ENCODE peak calls at places on chromosomes 5 and 9, in four cellular contexts. W is GM06990, Y is AG09309, G is coronary artery. Q is an unnamed sample.

GRCh38 chr5:122985006-122985700 is 51.4 kb downstream of the PPIC start:
- DNase-seq in W (no peak), Y (no peak), G (no peak), Q (no peak)

GRCh38 chr9:127892831-127893230 is 6.6 kb downstream of the ST6GALNAC6 start:
- DNase-seq in W (no peak), Y (no peak), G (no peak), Q (no peak)

GRCh38 chr5:92687793-92688467 is 893.1 kb downstream of the NR2F1-AS1 start:
- DNase-seq in W (no peak), Y (peak; percentile 55), G (no peak), Q (no peak)

GRCh38 chr9:78393932-78394331 is 97.0 kb downstream of the PSAT1 start:
- DNase-seq in W (no peak), Y (no peak), G (no peak), Q (no peak)

GRCh38 chr5:156479864-156480263 is 152.9 kb downstream of the SGCD start:
- DNase-seq in W (no peak), Y (peak; percentile 83), G (no peak), Q (no peak)

GRCh38 chr9:112158629-112159228 is 16.4 kb downstream of the SUSD1 start:
- DNase-seq in W (no peak), Y (no peak), G (no peak), Q (no peak)

GRCh38 chr9:118459832-118460425 is 755.7 kb downstream of the TLR4 start:
- DNase-seq in W (no peak), Y (no peak), G (no peak), Q (no peak)

GRCh38 chr5:180126716-180127681 is 55.4 kb upstream of the RNF130 start:
- DNase-seq in W (no peak), Y (no peak), G (peak; percentile 47), Q (peak; percentile 67)

GRCh38 chr5:142466195-142466951 is 141.6 kb upstream of the SPRY4 start:
- DNase-seq in W (no peak), Y (no peak), G (no peak), Q (no peak)

GRCh38 chr5:171312129-171312819 is 3.2 kb downstream of the TLX3 start:
- DNase-seq in W (no peak), Y (no peak), G (no peak), Q (no peak)

GRCh38 chr5:172778223-172778814 is 7.3 kb upstream of the DUSP1 start:
- DNase-seq in W (no peak), Y (no peak), G (no peak), Q (no peak)

GRCh38 chr9:133886563-133887501 is 105.3 kb downstream of the VAV2 start:
- DNase-seq in W (no peak), Y (no peak), G (no peak), Q (no peak)

GRCh38 chr5:172985596-172985995 is 2.0 kb downstream of the ATP6V0E1 start:
- DNase-seq in W (no peak), Y (no peak), G (no peak), Q (no peak)

GRCh38 chr9:76313771-76314170 is 80.5 kb downstream of the RFK start:
- DNase-seq in W (no peak), Y (no peak), G (no peak), Q (no peak)

GRCh38 chr5:176762489-176762888 is 47.9 kb upstream of the UNC5A start:
- DNase-seq in W (no peak), Y (no peak), G (no peak), Q (no peak)

GRCh38 chr9:86730165-86730928 is 217.0 kb downstream of the GAS1 start:
- DNase-seq in W (no peak), Y (no peak), G (no peak), Q (no peak)

GRCh38 chr5:13350754-13351153 is 593.7 kb downstream of the DNAH5 start:
- DNase-seq in W (no peak), Y (no peak), G (no peak), Q (no peak)

GRCh38 chr5:4862500-4862899 is 277.6 kb upstream of the ADAMTS16 start:
- DNase-seq in W (no peak), Y (peak; percentile 18), G (no peak), Q (no peak)

GRCh38 chr5:71971862-71972261 is 135.4 kb upstream of the MAP1B start:
- DNase-seq in W (no peak), Y (no peak), G (no peak), Q (no peak)

GRCh38 chr9:74960548-74960947 is 7.8 kb upstream of the C9orf40 start:
- DNase-seq in W (no peak), Y (peak; percentile 64), G (no peak), Q (no peak)

GRCh38 chr9:37997636-37998374 is 71.2 kb downstream of the SHB start:
- DNase-seq in W (no peak), Y (no peak), G (no peak), Q (no peak)

GRCh38 chr5:103499236-103499635 is 63.4 kb downstream of the NUDT12 start:
- DNase-seq in W (no peak), Y (no peak), G (no peak), Q (no peak)

GRCh38 chr5:170434953-170435605 is 45.9 kb upstream of the KCNMB1 start:
- DNase-seq in W (peak; percentile 21), Y (no peak), G (peak; percentile 72), Q (peak; percentile 77)

GRCh38 chr9:104577263-104577662 is 8.3 kb downstream of the OR13C8 start:
- DNase-seq in W (no peak), Y (no peak), G (no peak), Q (no peak)

GRCh38 chr5:135429326-135429725 is 17.8 kb downstream of the DCANP1 start:
- DNase-seq in W (no peak), Y (no peak), G (no peak), Q (no peak)

GRCh38 chr9:87950765-87951488 is 23.4 kb downstream of the CDK20 start:
- DNase-seq in W (no peak), Y (no peak), G (no peak), Q (peak; percentile 43)

GRCh38 chr5:15885156-15885555 is 294.4 kb downstream of the MARCHF11 start:
- DNase-seq in W (no peak), Y (peak; percentile 96), G (no peak), Q (no peak)

GRCh38 chr5:132808448-132808847 is 4.7 kb upstream of the SOWAHA start:
- DNase-seq in W (no peak), Y (no peak), G (no peak), Q (no peak)

GRCh38 chr5:181058786-181059296 is 18.8 kb downstream of the BTNL9 start:
- DNase-seq in W (no peak), Y (no peak), G (peak; percentile 9), Q (no peak)

GRCh38 chr5:76402880-76403712 is at the start of gene IQGAP2:
- DNase-seq in W (peak; percentile 91), Y (no peak), G (no peak), Q (peak; percentile 88)

GRCh38 chr9:137668203-137668602 is 49.4 kb downstream of the EHMT1 start:
- DNase-seq in W (no peak), Y (no peak), G (no peak), Q (no peak)

DNA sequence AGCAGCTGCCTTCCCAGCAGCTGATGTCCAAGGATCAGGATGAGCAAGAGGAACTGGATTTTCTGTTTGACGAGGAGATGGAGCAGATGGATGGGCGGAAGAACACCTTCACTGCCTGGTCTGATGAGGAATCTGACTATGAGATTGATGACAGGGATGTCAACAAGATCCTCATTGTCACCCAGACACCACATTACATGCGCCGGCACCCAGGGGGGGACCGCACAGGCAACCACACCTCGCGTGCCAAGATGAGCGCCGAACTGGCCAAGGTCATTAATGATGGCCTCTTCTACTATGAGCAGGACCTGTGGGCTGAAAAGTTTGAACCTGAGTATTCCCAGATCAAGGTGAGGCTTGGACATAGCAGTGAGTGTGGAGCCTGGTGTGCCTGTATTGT is 46.9 kb downstream of the LARP1 start:
- DNase-seq in W (no peak), Y (no peak), G (no peak), Q (no peak)
- TF ChIP-seq CTCF in W (no peak), Y (no peak), G (no peak), Q (no peak)

DNA sequence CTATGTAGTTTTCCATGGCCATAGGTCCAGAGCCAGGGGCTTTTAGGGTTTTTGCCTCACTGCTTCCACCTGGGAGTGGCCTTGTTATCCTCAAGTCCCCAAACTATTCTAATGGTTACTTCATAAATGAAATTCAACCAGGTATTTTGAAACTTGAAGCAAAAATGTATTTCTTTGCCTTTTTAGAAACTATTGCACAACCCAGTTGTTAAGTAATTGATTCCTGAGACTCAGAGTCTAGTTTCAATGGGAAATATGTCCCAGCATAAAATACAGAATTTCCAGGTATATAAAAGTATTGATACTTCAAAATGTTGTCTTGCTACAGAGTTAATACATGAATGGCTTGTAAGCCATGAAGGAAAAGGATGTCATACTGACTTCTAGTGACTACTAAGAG is 456.2 kb upstream of the DAB2 start:
- DNase-seq in W (no peak), Y (no peak), G (no peak), Q (no peak)
- TF ChIP-seq CTCF in W (no peak), Y (no peak), G (no peak), Q (no peak)

GRCh38 chr5:111668713-111669112 is 88.3 kb downstream of the NREP start:
- DNase-seq in W (no peak), Y (no peak), G (no peak), Q (no peak)

GRCh38 chr5:111672126-111672525 is 84.9 kb downstream of the NREP start:
- DNase-seq in W (no peak), Y (no peak), G (no peak), Q (no peak)

GRCh38 chr5:111673896-111674626 is 82.9 kb downstream of the NREP start:
- DNase-seq in W (no peak), Y (no peak), G (no peak), Q (no peak)

GRCh38 chr5:111667128-111667756 is 89.8 kb downstream of the NREP start:
- DNase-seq in W (no peak), Y (no peak), G (no peak), Q (no peak)

GRCh38 chr5:111670826-111671492 is 86.0 kb downstream of the NREP start:
- DNase-seq in W (no peak), Y (no peak), G (no peak), Q (no peak)
- TF ChIP-seq CTCF in W (no peak), Y (peak; percentile 18), G (no peak), Q (no peak)

GRCh38 chr9:36866840-36867239 is 167.2 kb downstream of the PAX5 start:
- DNase-seq in W (no peak), Y (no peak), G (no peak), Q (no peak)
- TF ChIP-seq CTCF in W (peak; percentile 12), Y (no peak), G (no peak), Q (no peak)

GRCh38 chr5:41120600-41120999 is 49.5 kb upstream of the MROH2B start:
- DNase-seq in W (no peak), Y (no peak), G (no peak), Q (no peak)

GRCh38 chr5:41128291-41128690 is 57.1 kb upstream of the MROH2B start:
- DNase-seq in W (no peak), Y (no peak), G (no peak), Q (no peak)

GRCh38 chr5:41118177-41118576 is 47.0 kb upstream of the MROH2B start:
- DNase-seq in W (no peak), Y (no peak), G (no peak), Q (no peak)

DNA sequence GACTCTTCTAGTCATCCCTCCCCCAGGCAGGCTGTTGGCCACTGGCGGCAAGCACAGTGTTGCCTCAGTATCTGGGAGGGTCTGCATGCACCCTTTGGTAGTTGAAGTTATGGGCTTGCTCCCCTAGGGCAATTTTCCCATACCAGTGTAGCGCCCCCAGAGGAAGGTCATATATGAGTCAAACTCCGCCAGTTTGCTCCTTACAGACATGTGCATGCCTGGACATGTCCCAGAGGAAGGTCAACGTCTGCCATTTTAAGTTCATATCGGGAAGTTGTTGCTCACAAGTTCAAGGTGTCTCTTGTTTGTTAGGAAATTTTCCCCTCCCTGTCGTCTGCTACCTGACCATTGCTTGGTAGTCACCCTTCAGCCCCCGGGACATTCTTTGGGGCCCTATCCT is 51.3 kb upstream of the MROH2B start:
- DNase-seq in W (peak; percentile 4), Y (no peak), G (no peak), Q (no peak)
- TF ChIP-seq CTCF in W (peak; percentile 11), Y (no peak), G (no peak), Q (no peak)